ENCODE peak calls at places on chromosomes 5 and 9, in nine cellular contexts. B, F, M, Y, S, R, X, T and L are unnamed samples. For H3K4me1, the result is how much of the 10 kb centered on the place peaks cover.

GRCh38 chr9:90085633-90086032 is 480.8 kb downstream of the GADD45G start:
- DNase-seq in B (no peak), F (no peak), M (no peak), Y (no peak), S (no peak), R (no peak), X (no peak), T (no peak), L (no peak)

GRCh38 chr5:92513067-92513466 is 1068.0 kb downstream of the NR2F1-AS1 start:
- DNase-seq in B (no peak), F (no peak), M (no peak), Y (no peak), S (no peak), R (no peak), X (no peak), T (no peak), L (no peak)

GRCh38 chr5:120098902-120099301 is 365.2 kb upstream of the PRR16 start:
- DNase-seq in B (no peak), F (peak), M (no peak), Y (no peak), S (no peak), R (no peak), X (no peak), T (no peak), L (no peak)

GRCh38 chr5:169944115-169944514 is 36.2 kb downstream of the INSYN2B start:
- DNase-seq in B (no peak), F (no peak), M (no peak), Y (no peak), S (no peak), R (no peak), X (no peak), T (no peak), L (no peak)

GRCh38 chr9:114031948-114032688 is 46.0 kb downstream of the AMBP start:
- DNase-seq in B (no peak), F (no peak), M (no peak), Y (peak), S (no peak), R (no peak), X (peak), T (no peak), L (no peak)

GRCh38 chr5:140322751-140323731 is 20.1 kb upstream of the PFDN1 start:
- DNase-seq in B (peak), F (peak), M (peak), Y (no peak), S (no peak), R (no peak), X (peak), T (no peak), L (no peak)

GRCh38 chr9:34457266-34458012 is 931 bp downstream of the FAM219A start:
- DNase-seq in B (peak), F (peak), M (peak), Y (peak), S (peak), R (peak), X (peak), T (peak), L (peak)

GRCh38 chr9:116644099-116644688 is 42.9 kb upstream of the TRIM32 start:
- DNase-seq in B (no peak), F (peak), M (no peak), Y (no peak), S (no peak), R (no peak), X (no peak), T (no peak), L (no peak)

GRCh38 chr5:126097881-126098280 is 325.3 kb upstream of the GRAMD2B start:
- DNase-seq in B (no peak), F (no peak), M (no peak), Y (no peak), S (no peak), R (no peak), X (no peak), T (no peak), L (no peak)

GRCh38 chr5:175319199-175319598 is 124.8 kb downstream of the DRD1 start:
- DNase-seq in B (no peak), F (no peak), M (no peak), Y (no peak), S (no peak), R (no peak), X (no peak), T (no peak), L (no peak)

GRCh38 chr5:89374144-89374784 is 491.3 kb upstream of the MEF2C start:
- DNase-seq in B (peak), F (no peak), M (no peak), Y (no peak), S (no peak), R (no peak), X (no peak), T (no peak), L (no peak)

GRCh38 chr5:54889826-54890225 is 95.6 kb downstream of the ESM1 start:
- DNase-seq in B (no peak), F (peak), M (no peak), Y (no peak), S (no peak), R (no peak), X (no peak), T (no peak), L (no peak)

GRCh38 chr5:23314827-23315226 is 192.6 kb upstream of the PRDM9 start:
- DNase-seq in B (no peak), F (peak), M (no peak), Y (no peak), S (no peak), R (no peak), X (no peak), T (no peak), L (no peak)

GRCh38 chr5:110639307-110639902 is 87.1 kb downstream of the TMEM232 start:
- DNase-seq in B (no peak), F (peak), M (no peak), Y (no peak), S (no peak), R (no peak), X (no peak), T (no peak), L (no peak)

GRCh38 chr9:109349431-109349846 is 28.6 kb upstream of the EPB41L4B start:
- DNase-seq in B (peak), F (peak), M (no peak), Y (no peak), S (no peak), R (no peak), X (no peak), T (no peak), L (no peak)

GRCh38 chr5:35117960-35118359 is 70.2 kb upstream of the AGXT2 start:
- DNase-seq in B (no peak), F (peak), M (no peak), Y (no peak), S (no peak), R (no peak), X (no peak), T (no peak), L (no peak)

GRCh38 chr9:130694205-130694604 is 625 bp downstream of the EXOSC2 start:
- DNase-seq in B (no peak), F (no peak), M (no peak), Y (no peak), S (no peak), R (no peak), X (no peak), T (no peak), L (no peak)

GRCh38 chr5:10594591-10595210 is 30.8 kb downstream of the ANKRD33B start:
- DNase-seq in B (no peak), F (peak), M (no peak), Y (no peak), S (no peak), R (no peak), X (no peak), T (no peak), L (no peak)

GRCh38 chr5:124403281-124403680 is 343.2 kb downstream of the ZNF608 start:
- DNase-seq in B (no peak), F (no peak), M (no peak), Y (no peak), S (no peak), R (no peak), X (no peak), T (no peak), L (no peak)

GRCh38 chr9:129163753-129164152 is 14.3 kb downstream of the IER5L start:
- DNase-seq in B (no peak), F (no peak), M (no peak), Y (no peak), S (no peak), R (no peak), X (no peak), T (no peak), L (no peak)

GRCh38 chr5:26719824-26720223 is 318.6 kb downstream of the CDH9 start:
- DNase-seq in B (no peak), F (no peak), M (no peak), Y (no peak), S (no peak), R (no peak), X (no peak), T (no peak), L (no peak)

GRCh38 chr5:25094219-25094618 is 449.4 kb upstream of the CDH10 start:
- DNase-seq in B (no peak), F (no peak), M (no peak), Y (no peak), S (no peak), R (no peak), X (no peak), T (no peak), L (no peak)

GRCh38 chr5:179776413-179776938 is 17.3 kb upstream of the LTC4S start:
- DNase-seq in B (no peak), F (no peak), M (no peak), Y (no peak), S (no peak), R (peak), X (no peak), T (no peak), L (no peak)

GRCh38 chr5:120464627-120465280 is 654 bp downstream of the PRR16 start:
- DNase-seq in B (peak), F (peak), M (peak), Y (peak), S (no peak), R (peak), X (peak), T (peak), L (peak)

GRCh38 chr5:98638701-98639100 is 134.8 kb upstream of the RGMB start:
- DNase-seq in B (no peak), F (peak), M (no peak), Y (peak), S (no peak), R (no peak), X (no peak), T (no peak), L (no peak)

GRCh38 chr9:96222132-96222531 is 79.8 kb downstream of the HSD17B3 start:
- DNase-seq in B (no peak), F (peak), M (no peak), Y (no peak), S (no peak), R (no peak), X (no peak), T (no peak), L (no peak)

GRCh38 chr9:132207187-132207586 is 45.3 kb downstream of the NTNG2 start:
- DNase-seq in B (no peak), F (no peak), M (no peak), Y (no peak), S (no peak), R (no peak), X (no peak), T (no peak), L (no peak)

GRCh38 chr9:131869312-131869711 is 129.4 kb upstream of the RAPGEF1 start:
- DNase-seq in B (no peak), F (no peak), M (no peak), Y (no peak), S (no peak), R (no peak), X (no peak), T (no peak), L (no peak)

GRCh38 chr9:85108229-85108628 is 438.7 kb downstream of the NTRK2 start:
- DNase-seq in B (no peak), F (no peak), M (no peak), Y (no peak), S (no peak), R (no peak), X (no peak), T (no peak), L (no peak)
- TF ChIP-seq CTCF in B (no peak), F (no peak), M (no peak), Y (no peak), S (no peak), R (no peak), X (no peak), T (no peak), L (no peak)

GRCh38 chr5:79130781-79131180 is 19.2 kb downstream of the BHMT start:
- DNase-seq in B (no peak), F (no peak), M (no peak), Y (no peak), S (no peak), R (no peak), X (no peak), T (no peak), L (no peak)

GRCh38 chr5:79135790-79136553 is 24.4 kb downstream of the BHMT start:
- DNase-seq in B (no peak), F (no peak), M (no peak), Y (no peak), S (no peak), R (no peak), X (no peak), T (no peak), L (no peak)

GRCh38 chr5:79133121-79133656 is 21.6 kb downstream of the BHMT start:
- DNase-seq in B (no peak), F (peak), M (no peak), Y (no peak), S (no peak), R (no peak), X (no peak), T (no peak), L (no peak)

GRCh38 chr5:79136618-79137017 is 25.0 kb downstream of the BHMT start:
- DNase-seq in B (no peak), F (no peak), M (no peak), Y (no peak), S (no peak), R (no peak), X (no peak), T (no peak), L (no peak)

DNA sequence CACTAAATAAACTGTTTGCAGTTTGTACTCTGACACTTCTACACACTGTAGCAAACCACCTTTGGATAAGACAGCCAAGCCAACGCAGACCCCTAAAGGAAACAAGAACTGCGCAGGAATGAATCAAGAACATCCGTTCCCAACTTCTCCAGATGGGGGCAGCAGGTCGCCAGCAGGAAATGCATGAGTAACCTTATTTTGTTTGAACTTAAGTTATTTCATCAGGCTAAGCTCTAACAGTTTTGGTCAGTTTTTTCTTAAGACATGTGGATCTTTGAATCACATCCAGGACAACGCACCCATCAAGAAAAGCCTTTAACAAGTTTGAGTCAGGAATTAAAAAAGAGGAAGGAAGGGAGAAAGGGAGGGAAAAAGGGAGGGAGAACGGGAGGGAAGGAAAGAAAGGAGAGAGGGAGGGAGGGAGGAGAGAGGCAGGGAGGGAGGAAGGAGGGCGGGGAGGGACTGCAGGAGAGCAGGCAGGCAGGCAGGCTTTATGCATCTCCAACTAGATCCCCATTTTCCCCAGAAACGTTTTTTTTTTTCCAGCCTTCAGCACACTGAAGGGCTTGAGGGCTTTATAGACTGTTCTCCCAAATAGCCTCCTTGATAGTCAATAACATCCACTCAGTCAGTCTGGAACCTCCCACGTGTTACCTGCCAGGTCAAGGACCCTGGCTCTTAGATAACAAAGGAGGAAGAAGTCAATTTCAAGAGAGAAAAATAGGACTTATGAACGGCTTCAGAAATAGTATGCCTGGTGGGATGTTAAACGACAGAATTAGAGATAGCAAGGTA is 22.2 kb downstream of the BHMT start:
- DNase-seq in B (peak), F (peak), M (peak), Y (peak), S (peak), R (peak), X (peak), T (peak), L (no peak)
- H3K27ac ChIP-seq in B (no peak), F (peak), M (no peak), Y (peak), S (peak), R (peak), X (peak), T (peak), L (peak)

DNA sequence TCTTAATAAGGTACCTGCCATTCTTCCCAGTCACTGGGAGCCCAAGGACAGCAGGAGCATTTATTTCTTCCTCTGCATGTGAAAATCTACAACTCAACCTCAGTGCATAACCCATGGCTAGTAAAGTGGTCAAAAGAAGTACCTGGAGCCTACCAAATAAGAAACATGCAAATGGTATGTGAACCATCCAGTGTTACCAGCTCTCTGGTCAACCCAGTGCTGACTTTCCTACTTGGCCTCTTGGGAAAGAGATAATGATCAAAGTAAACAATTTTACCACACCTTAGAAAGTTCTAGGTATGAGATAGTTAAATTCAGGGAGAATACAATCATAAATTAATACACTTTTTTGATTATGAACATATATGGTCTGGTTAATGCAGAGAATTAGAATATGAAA is 325.6 kb downstream of the ENC1 start:
- DNase-seq in B (no peak), F (no peak), M (no peak), Y (no peak), S (no peak), R (no peak), X (no peak), T (no peak), L (no peak)
- H3K4me1 ChIP-seq in B (under half), F (under half), M (under half), Y (under half), S (under half), R (under half), X (under half), T (under half), L (under half)

GRCh38 chr9:133807037-133807436 is 68.9 kb upstream of the SARDH start:
- DNase-seq in B (no peak), F (no peak), M (no peak), Y (no peak), S (no peak), R (no peak), X (no peak), T (no peak), L (no peak)

GRCh38 chr9:133805876-133806622 is 67.9 kb upstream of the SARDH start:
- DNase-seq in B (no peak), F (no peak), M (no peak), Y (no peak), S (no peak), R (no peak), X (no peak), T (no peak), L (no peak)

GRCh38 chr9:133807818-133808217 is 69.7 kb upstream of the SARDH start:
- DNase-seq in B (no peak), F (no peak), M (no peak), Y (no peak), S (no peak), R (no peak), X (no peak), T (no peak), L (no peak)

GRCh38 chr9:133804199-133804598 is 66.0 kb upstream of the SARDH start:
- DNase-seq in B (no peak), F (no peak), M (no peak), Y (no peak), S (no peak), R (no peak), X (no peak), T (no peak), L (no peak)

GRCh38 chr9:133806623-133807010 is 68.5 kb upstream of the SARDH start:
- DNase-seq in B (no peak), F (no peak), M (no peak), Y (no peak), S (no peak), R (no peak), X (no peak), T (no peak), L (no peak)
- TF ChIP-seq CTCF in B (no peak), F (no peak), M (no peak), Y (no peak), S (no peak), R (no peak), X (no peak), T (no peak), L (no peak)

GRCh38 chr9:125649315-125649714 is 57.7 kb downstream of the MAPKAP1 start:
- DNase-seq in B (no peak), F (peak), M (peak), Y (peak), S (no peak), R (peak), X (no peak), T (peak), L (no peak)
- H3K27ac ChIP-seq in B (no peak), F (peak), M (no peak), Y (no peak), S (no peak), R (peak), X (no peak), T (peak), L (peak)

DNA sequence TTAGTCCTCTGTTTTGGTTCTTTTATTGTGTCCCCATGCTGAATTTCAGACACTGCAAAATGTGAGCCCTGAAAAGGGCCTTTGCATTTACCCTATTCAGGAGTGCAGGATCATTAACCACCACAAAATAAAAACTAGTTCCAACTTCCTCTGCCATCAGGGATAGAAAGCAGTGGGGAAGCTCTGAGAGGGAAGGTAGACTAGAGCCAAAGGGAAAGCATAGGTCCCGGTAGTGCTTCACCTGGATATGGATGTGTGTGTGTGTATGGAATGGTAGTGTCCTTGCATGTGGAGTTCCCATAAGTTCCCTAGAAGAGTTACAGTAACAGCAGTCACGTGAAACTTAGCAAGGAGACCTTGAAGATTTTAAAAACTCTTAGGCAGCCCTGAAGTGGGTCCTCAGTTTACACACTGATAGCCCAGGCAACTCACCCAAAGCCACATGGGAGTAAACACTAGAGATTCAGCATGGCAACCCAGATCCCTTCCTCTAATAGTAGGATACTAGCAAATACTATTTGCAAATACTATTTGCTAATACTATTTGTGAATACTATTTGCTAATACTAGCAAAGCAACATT is 70.2 kb upstream of the IFNE start:
- DNase-seq in B (no peak), F (peak), M (no peak), Y (no peak), S (no peak), R (no peak), X (no peak), T (no peak), L (no peak)
- H3K4me1 ChIP-seq in B (under half), F (under half), M (under half), Y (under half), S (under half), R (under half), X (under half), T (under half), L (under half)

GRCh38 chr5:171080151-171080938 is 218.5 kb downstream of the RANBP17 start:
- DNase-seq in B (no peak), F (no peak), M (no peak), Y (no peak), S (no peak), R (no peak), X (no peak), T (no peak), L (no peak)

GRCh38 chr5:171074747-171075146 is 212.9 kb downstream of the RANBP17 start:
- DNase-seq in B (no peak), F (no peak), M (no peak), Y (no peak), S (no peak), R (no peak), X (no peak), T (no peak), L (no peak)
- TF ChIP-seq CTCF in B (no peak), F (no peak), M (no peak), Y (no peak), S (no peak), R (no peak), X (no peak), T (no peak), L (no peak)

GRCh38 chr9:14769235-14769580 is 46.7 kb upstream of the CER1 start:
- DNase-seq in B (no peak), F (peak), M (no peak), Y (no peak), S (no peak), R (no peak), X (no peak), T (no peak), L (no peak)

GRCh38 chr9:14766299-14766698 is 43.8 kb upstream of the CER1 start:
- DNase-seq in B (no peak), F (no peak), M (no peak), Y (no peak), S (no peak), R (no peak), X (no peak), T (no peak), L (no peak)

GRCh38 chr9:14770592-14770991 is 48.1 kb upstream of the CER1 start:
- DNase-seq in B (no peak), F (no peak), M (no peak), Y (no peak), S (no peak), R (no peak), X (no peak), T (no peak), L (no peak)

GRCh38 chr9:14768561-14769234 is 46.2 kb upstream of the CER1 start:
- DNase-seq in B (peak), F (peak), M (no peak), Y (no peak), S (no peak), R (no peak), X (peak), T (no peak), L (no peak)
- H3K27ac ChIP-seq in B (no peak), F (no peak), M (no peak), Y (no peak), S (no peak), R (no peak), X (peak), T (no peak), L (no peak)